ENCODE peak calls at places on chromosomes 7 and 10, in five cellular contexts. O, W, F, G and I are unnamed samples.

GRCh38 chr7:51366930-51367613 is 50.5 kb upstream of the COBL start:
- DNase-seq in O (peak), F (peak), W (peak), G (no peak), I (no peak)

GRCh38 chr7:16223963-16224707 is 197.2 kb downstream of the CRPPA start:
- DNase-seq in G (no peak), F (no peak), W (no peak), O (no peak), I (no peak)

GRCh38 chr10:122267849-122268737 is 3.0 kb upstream of the BTBD16 start:
- DNase-seq in G (peak), F (peak), O (no peak), W (peak), I (no peak)

GRCh38 chr10:14414901-14415300 is 84.2 kb upstream of the FRMD4A start:
- DNase-seq in F (no peak), W (no peak), O (peak), G (no peak), I (no peak)

GRCh38 chr7:42605381-42605780 is 306.5 kb downstream of the C7orf25 start:
- DNase-seq in G (no peak), O (peak), F (no peak), W (no peak), I (no peak)

GRCh38 chr7:135855836-135856235 is 107.2 kb upstream of the FAM180A start:
- DNase-seq in F (no peak), O (peak), W (no peak), G (no peak), I (no peak)

GRCh38 chr10:2994562-2994961 is 72.8 kb upstream of the PFKP start:
- DNase-seq in G (no peak), F (no peak), W (no peak), O (peak), I (no peak)

GRCh38 chr7:151251328-151251925 is 2.9 kb upstream of the SMARCD3 start:
- DNase-seq in W (peak), O (peak), F (peak), G (peak), I (no peak)

GRCh38 chr10:81472927-81473470 is 402.0 kb upstream of the NRG3 start:
- DNase-seq in W (no peak), G (peak), O (no peak), F (no peak), I (peak)

GRCh38 chr7:84548366-84549085 is 353.9 kb upstream of the SEMA3A start:
- DNase-seq in O (peak), G (no peak), W (no peak), F (no peak), I (no peak)

GRCh38 chr7:113610572-113610971 is 308.2 kb downstream of the PPP1R3A start:
- DNase-seq in G (no peak), W (no peak), O (no peak), F (no peak), I (no peak)

GRCh38 chr7:54824655-54825054 is 65.6 kb upstream of the SEC61G start:
- DNase-seq in O (no peak), W (no peak), G (no peak), F (no peak), I (no peak)

GRCh38 chr7:83032195-83032594 is 130.5 kb downstream of the PCLO start:
- DNase-seq in W (no peak), F (no peak), O (no peak), G (no peak), I (no peak)

GRCh38 chr10:691216-691615 is 1.7 kb upstream of the DIP2C start:
- DNase-seq in F (no peak), G (no peak), W (no peak), O (no peak), I (no peak)

GRCh38 chr7:100441641-100442535 is 5.6 kb upstream of the PPP1R35 start:
- DNase-seq in O (no peak), F (no peak), W (no peak), G (peak), I (no peak)

GRCh38 chr10:125521721-125522680 is 161.0 kb downstream of the TEX36 start:
- DNase-seq in F (no peak), W (no peak), O (no peak), G (no peak), I (no peak)

GRCh38 chr10:129993621-129994020 is 29.5 kb upstream of the EBF3 start:
- DNase-seq in F (no peak), W (no peak), O (peak), G (no peak), I (no peak)

GRCh38 chr10:73553316-73553715 is 37.8 kb downstream of the USP54 start:
- DNase-seq in O (no peak), F (no peak), W (no peak), G (peak), I (no peak)

GRCh38 chr7:30252885-30253795 is 31.3 kb upstream of the ZNRF2 start:
- DNase-seq in F (peak), O (peak), G (peak), W (no peak), I (peak)

GRCh38 chr10:71086439-71087080 is 125.8 kb upstream of the UNC5B start:
- DNase-seq in G (peak), F (no peak), O (no peak), W (peak), I (no peak)

GRCh38 chr7:48279420-48279819 is 108.2 kb downstream of the ABCA13 start:
- DNase-seq in G (no peak), W (no peak), O (no peak), F (no peak), I (no peak)

GRCh38 chr7:104903044-104903443 is 111.0 kb upstream of the KMT2E start:
- DNase-seq in O (peak), F (no peak), G (no peak), W (no peak), I (no peak)

GRCh38 chr7:7562736-7563135 is 3.9 kb upstream of the MIOS start:
- DNase-seq in O (peak), F (no peak), W (no peak), G (no peak), I (no peak)

GRCh38 chr7:102981451-102981850 is 68.7 kb downstream of the LRRC17 start:
- DNase-seq in G (no peak), O (no peak), F (no peak), W (no peak), I (no peak)

GRCh38 chr10:22335204-22335956 is 9.9 kb upstream of the SPAG6 start:
- DNase-seq in W (peak), F (peak), G (peak), O (peak), I (peak)

GRCh38 chr7:141463986-141464385 is 87.2 kb upstream of the AGK start:
- DNase-seq in G (no peak), W (no peak), F (no peak), O (peak), I (no peak)

GRCh38 chr7:148021507-148022045 is 569.0 kb upstream of the C7orf33 start:
- DNase-seq in W (no peak), F (no peak), G (no peak), O (no peak), I (no peak)

GRCh38 chr7:47518827-47519226 is 63.1 kb downstream of the TNS3 start:
- DNase-seq in W (no peak), F (no peak), G (no peak), O (peak), I (no peak)

GRCh38 chr7:75813084-75813483 is 522 bp downstream of the CCL24 start:
- DNase-seq in G (no peak), O (peak), F (no peak), W (no peak), I (no peak)

GRCh38 chr7:85774931-85775330 is 588.1 kb upstream of the SEMA3D start:
- DNase-seq in G (no peak), O (no peak), W (no peak), F (no peak), I (no peak)

GRCh38 chr7:132622081-132622480 is 45.8 kb upstream of the PLXNA4 start:
- DNase-seq in G (no peak), O (peak), W (no peak), F (no peak), I (no peak)

GRCh38 chr7:129334473-129334872 is 99.8 kb upstream of the STRIP2 start:
- DNase-seq in G (no peak), F (no peak), W (no peak), O (no peak), I (no peak)
- TF ChIP-seq CTCF in G (no peak), F (no peak), W (no peak), O (no peak), I (no peak)

DNA sequence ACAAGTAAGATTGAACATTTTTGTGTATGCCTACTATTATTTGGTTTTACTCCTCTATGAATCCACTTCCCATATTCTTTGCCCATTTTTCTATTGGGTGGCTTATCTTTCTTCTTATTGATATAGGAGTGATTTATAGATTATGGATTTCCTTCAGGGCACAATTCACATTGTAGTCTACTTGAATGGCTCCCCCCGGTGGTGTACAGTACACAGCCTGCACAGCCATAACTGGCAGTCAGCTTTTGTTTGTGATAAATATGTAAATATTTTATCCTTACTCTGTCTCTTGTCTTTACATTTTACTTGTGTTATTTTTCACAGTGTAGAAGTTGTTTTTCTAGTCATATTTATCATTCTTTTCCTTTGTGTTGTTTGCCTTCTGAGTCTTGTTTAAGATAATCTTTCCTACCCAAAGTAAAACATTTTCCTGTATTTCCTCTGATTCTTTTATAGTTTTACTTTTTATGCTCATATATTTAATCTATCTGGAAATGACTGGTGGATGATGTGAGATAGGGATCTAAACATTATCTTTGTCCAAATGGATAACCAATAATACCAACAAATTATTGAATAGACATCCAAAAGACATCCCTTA is 23.9 kb upstream of the CALD1 start:
- DNase-seq in G (no peak), W (no peak), F (no peak), O (peak), I (no peak)
- TF ChIP-seq CTCF in G (no peak), W (peak), F (peak), O (peak), I (peak)

GRCh38 chr7:143434660-143435059 is 8.6 kb upstream of the TAS2R60 start:
- DNase-seq in F (no peak), O (peak), W (no peak), G (no peak), I (no peak)

GRCh38 chr7:143426479-143427142 is 16.6 kb upstream of the TAS2R60 start:
- DNase-seq in F (no peak), O (no peak), W (no peak), G (no peak), I (no peak)

GRCh38 chr7:143431109-143431508 is 12.1 kb upstream of the TAS2R60 start:
- DNase-seq in G (no peak), F (no peak), W (no peak), O (no peak), I (no peak)

GRCh38 chr7:143433759-143434158 is 9.5 kb upstream of the TAS2R60 start:
- DNase-seq in O (no peak), F (no peak), W (no peak), G (no peak), I (no peak)

DNA sequence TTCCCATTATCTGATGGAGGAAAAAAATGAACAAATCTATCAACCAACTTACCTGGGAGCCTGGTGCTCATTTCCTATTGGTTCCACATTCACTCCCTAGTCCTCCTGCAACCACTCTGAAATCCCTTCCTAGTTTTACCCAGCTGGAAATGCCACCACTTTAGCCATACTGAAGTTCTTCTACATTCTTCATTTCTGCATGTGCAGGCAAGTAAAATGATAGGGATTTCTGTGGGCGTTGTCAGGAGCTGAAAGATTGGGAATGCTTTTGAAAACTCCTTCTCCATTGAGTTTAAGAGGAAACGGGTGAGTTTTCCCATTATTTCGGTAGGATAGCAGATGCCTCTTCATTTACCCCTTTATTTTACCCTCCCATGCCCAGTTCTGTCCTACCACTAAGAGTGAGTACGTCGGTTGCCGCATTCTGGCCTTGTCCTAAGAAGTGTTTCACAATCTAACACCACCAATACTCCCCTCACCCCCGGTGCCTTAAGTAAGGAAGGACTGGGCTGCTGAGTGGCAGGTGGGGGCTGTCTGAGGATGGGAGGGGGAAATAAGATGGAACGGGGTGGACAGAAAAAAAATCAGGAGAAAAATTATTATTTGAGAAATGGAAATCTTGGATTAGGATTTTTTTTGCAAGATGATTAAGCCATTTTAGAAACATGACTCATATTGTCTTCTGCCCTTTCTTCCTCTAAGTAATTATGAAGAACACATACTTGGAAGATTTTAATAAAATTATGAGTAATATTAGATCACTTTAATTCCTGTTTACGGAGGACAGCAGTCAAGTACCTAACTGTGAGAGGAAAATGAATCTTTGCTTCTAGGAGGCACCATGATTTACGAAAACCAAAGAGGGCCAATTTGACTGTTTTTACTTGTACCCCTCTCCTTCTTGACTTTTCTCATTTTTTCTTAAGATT is 13.2 kb upstream of the TAS2R60 start:
- DNase-seq in G (no peak), W (no peak), O (peak), F (no peak), I (no peak)
- TF ChIP-seq CTCF in G (no peak), W (no peak), O (no peak), F (no peak), I (no peak)

DNA sequence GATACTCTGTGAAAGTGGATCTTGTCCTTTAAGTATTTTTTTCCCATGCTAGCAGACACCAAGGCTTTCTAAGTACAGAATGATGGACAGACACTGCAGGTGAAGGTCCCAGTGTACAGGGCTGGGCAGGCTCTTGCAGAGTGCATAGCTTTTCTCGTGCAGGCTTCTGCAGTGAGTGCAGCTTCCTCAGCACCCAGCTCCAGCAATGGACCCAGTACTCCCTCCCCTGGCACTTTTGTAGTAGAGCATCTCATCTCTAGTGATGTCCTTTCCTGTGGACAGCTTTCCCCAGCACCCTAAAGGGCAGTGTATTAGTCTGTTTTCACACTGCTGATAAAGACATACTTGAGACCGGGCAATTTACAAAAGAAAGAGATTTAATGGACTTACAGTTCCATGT is 104.3 kb downstream of the CUL2 start:
- DNase-seq in W (no peak), O (no peak), G (no peak), F (no peak), I (no peak)
- TF ChIP-seq CTCF in W (no peak), O (peak), G (no peak), F (no peak), I (no peak)

GRCh38 chr10:43137971-43138756 is at the start of gene CSGALNACT2:
- DNase-seq in O (peak), F (peak), G (peak), W (peak), I (peak)
- TF ChIP-seq CTCF in O (no peak), F (no peak), G (no peak), W (no peak), I (no peak)